ENCODE peak calls at places on chromosomes 12 and 14, in seven cellular contexts. One of them, this sample, is unnamed.
A peak's percentile ranks its signal among the peaks of the same experiment; 100 is the strongest.

GRCh38 chr12:98744692-98745091 is 99.6 kb downstream of the APAF1 start:
- DNase-seq in astrocyte of the spinal cord: no peak
- DNase-seq in GM12865: no peak
- DNase-seq in neural crest cell: no peak
- DNase-seq in progenitor cell of endocrine pancreas: no peak
- DNase-seq in A549: no peak
- DNase-seq in natural killer cell: no peak
- DNase-seq in this sample: no peak

GRCh38 chr14:53306267-53306721 is 153.2 kb upstream of the DDHD1 start:
- DNase-seq in astrocyte of the spinal cord: peak; percentile 70
- DNase-seq in GM12865: peak; percentile 67
- DNase-seq in neural crest cell: peak; percentile 51
- DNase-seq in progenitor cell of endocrine pancreas: peak; percentile 18
- DNase-seq in A549: peak; percentile 47
- DNase-seq in natural killer cell: no peak
- DNase-seq in this sample: peak; percentile 55

GRCh38 chr12:89160716-89161123 is 191.6 kb downstream of the DUSP6 start:
- DNase-seq in astrocyte of the spinal cord: peak; percentile 70
- DNase-seq in GM12865: no peak
- DNase-seq in neural crest cell: no peak
- DNase-seq in progenitor cell of endocrine pancreas: no peak
- DNase-seq in A549: no peak
- DNase-seq in natural killer cell: no peak
- DNase-seq in this sample: no peak

GRCh38 chr14:87489196-87489819 is 503.7 kb downstream of the GALC start:
- DNase-seq in astrocyte of the spinal cord: no peak
- DNase-seq in GM12865: no peak
- DNase-seq in neural crest cell: no peak
- DNase-seq in progenitor cell of endocrine pancreas: no peak
- DNase-seq in A549: no peak
- DNase-seq in natural killer cell: no peak
- DNase-seq in this sample: no peak

GRCh38 chr12:32755654-32756475 is at the start of gene YARS2:
- DNase-seq in astrocyte of the spinal cord: peak; percentile 98
- DNase-seq in GM12865: peak; percentile 99
- DNase-seq in neural crest cell: peak; percentile 83
- DNase-seq in progenitor cell of endocrine pancreas: peak; percentile 93
- DNase-seq in A549: peak; percentile 79
- DNase-seq in natural killer cell: peak; percentile 69
- DNase-seq in this sample: peak; percentile 87

GRCh38 chr12:68080577-68080976 is 79.0 kb downstream of the IFNG start:
- DNase-seq in astrocyte of the spinal cord: no peak
- DNase-seq in GM12865: peak; percentile 48
- DNase-seq in neural crest cell: no peak
- DNase-seq in progenitor cell of endocrine pancreas: no peak
- DNase-seq in A549: no peak
- DNase-seq in natural killer cell: peak; percentile 50
- DNase-seq in this sample: peak; percentile 8

GRCh38 chr14:30355431-30355913 is 203.5 kb upstream of the G2E3 start:
- DNase-seq in astrocyte of the spinal cord: no peak
- DNase-seq in GM12865: peak; percentile 81
- DNase-seq in neural crest cell: no peak
- DNase-seq in progenitor cell of endocrine pancreas: no peak
- DNase-seq in A549: no peak
- DNase-seq in natural killer cell: no peak
- DNase-seq in this sample: peak; percentile 23

GRCh38 chr12:88571543-88571942 is 8.7 kb downstream of the KITLG start:
- DNase-seq in astrocyte of the spinal cord: no peak
- DNase-seq in GM12865: no peak
- DNase-seq in neural crest cell: no peak
- DNase-seq in progenitor cell of endocrine pancreas: no peak
- DNase-seq in A549: no peak
- DNase-seq in natural killer cell: no peak
- DNase-seq in this sample: no peak

GRCh38 chr12:53061404-53062010 is 11.6 kb downstream of the TNS2 start:
- DNase-seq in astrocyte of the spinal cord: no peak
- DNase-seq in GM12865: no peak
- DNase-seq in neural crest cell: no peak
- DNase-seq in progenitor cell of endocrine pancreas: no peak
- DNase-seq in A549: peak; percentile 55
- DNase-seq in natural killer cell: no peak
- DNase-seq in this sample: no peak

GRCh38 chr14:100770046-100770445 is 43.4 kb downstream of the DLK1 start:
- DNase-seq in astrocyte of the spinal cord: no peak
- DNase-seq in GM12865: no peak
- DNase-seq in neural crest cell: no peak
- DNase-seq in progenitor cell of endocrine pancreas: no peak
- DNase-seq in A549: no peak
- DNase-seq in natural killer cell: no peak
- DNase-seq in this sample: no peak

GRCh38 chr14:60640859-60641721 is 8.2 kb downstream of the SIX1 start:
- DNase-seq in astrocyte of the spinal cord: no peak
- DNase-seq in GM12865: no peak
- DNase-seq in neural crest cell: no peak
- DNase-seq in progenitor cell of endocrine pancreas: no peak
- DNase-seq in A549: no peak
- DNase-seq in natural killer cell: no peak
- DNase-seq in this sample: peak; percentile 7

GRCh38 chr12:96985515-96986362 is 78.7 kb downstream of the NEDD1 start:
- DNase-seq in astrocyte of the spinal cord: no peak
- DNase-seq in GM12865: peak; percentile 36
- DNase-seq in neural crest cell: no peak
- DNase-seq in progenitor cell of endocrine pancreas: peak; percentile 47
- DNase-seq in A549: peak; percentile 19
- DNase-seq in natural killer cell: peak; percentile 33
- DNase-seq in this sample: peak; percentile 79
- TF ChIP-seq CTCF in astrocyte of the spinal cord: peak; percentile 69
- TF ChIP-seq CTCF in GM12865: peak; percentile 82
- TF ChIP-seq CTCF in neural crest cell: peak; percentile 87
- TF ChIP-seq CTCF in progenitor cell of endocrine pancreas: peak; percentile 96
- TF ChIP-seq CTCF in A549: peak; percentile 91
- TF ChIP-seq CTCF in natural killer cell: peak; percentile 81
- TF ChIP-seq CTCF in this sample: peak; percentile 99

GRCh38 chr12:122306407-122306806 is 40.1 kb upstream of the VPS33A start:
- DNase-seq in astrocyte of the spinal cord: no peak
- DNase-seq in GM12865: peak; percentile 11
- DNase-seq in neural crest cell: no peak
- DNase-seq in progenitor cell of endocrine pancreas: no peak
- DNase-seq in A549: no peak
- DNase-seq in natural killer cell: no peak
- DNase-seq in this sample: no peak
- TF ChIP-seq CTCF in astrocyte of the spinal cord: no peak
- TF ChIP-seq CTCF in GM12865: peak; percentile 3
- TF ChIP-seq CTCF in neural crest cell: peak; percentile 19
- TF ChIP-seq CTCF in progenitor cell of endocrine pancreas: peak; percentile 31
- TF ChIP-seq CTCF in A549: no peak
- TF ChIP-seq CTCF in natural killer cell: no peak
- TF ChIP-seq CTCF in this sample: peak; percentile 20

GRCh38 chr12:44694027-44694426 is 182.1 kb downstream of the NELL2 start:
- DNase-seq in astrocyte of the spinal cord: no peak
- DNase-seq in GM12865: no peak
- DNase-seq in neural crest cell: no peak
- DNase-seq in progenitor cell of endocrine pancreas: no peak
- DNase-seq in A549: no peak
- DNase-seq in natural killer cell: no peak
- DNase-seq in this sample: no peak

GRCh38 chr12:44689587-44689986 is 186.5 kb downstream of the NELL2 start:
- DNase-seq in astrocyte of the spinal cord: no peak
- DNase-seq in GM12865: no peak
- DNase-seq in neural crest cell: no peak
- DNase-seq in progenitor cell of endocrine pancreas: no peak
- DNase-seq in A549: no peak
- DNase-seq in natural killer cell: no peak
- DNase-seq in this sample: no peak
- TF ChIP-seq CTCF in astrocyte of the spinal cord: no peak
- TF ChIP-seq CTCF in GM12865: no peak
- TF ChIP-seq CTCF in neural crest cell: no peak
- TF ChIP-seq CTCF in progenitor cell of endocrine pancreas: no peak
- TF ChIP-seq CTCF in A549: no peak
- TF ChIP-seq CTCF in natural killer cell: no peak
- TF ChIP-seq CTCF in this sample: no peak

GRCh38 chr12:51941011-51941561 is 10.4 kb upstream of the ACVR1B start:
- DNase-seq in astrocyte of the spinal cord: peak; percentile 51
- DNase-seq in GM12865: no peak
- DNase-seq in neural crest cell: no peak
- DNase-seq in progenitor cell of endocrine pancreas: no peak
- DNase-seq in A549: no peak
- DNase-seq in natural killer cell: no peak
- DNase-seq in this sample: no peak

GRCh38 chr12:51944608-51945233 is 6.8 kb upstream of the ACVR1B start:
- DNase-seq in astrocyte of the spinal cord: no peak
- DNase-seq in GM12865: no peak
- DNase-seq in neural crest cell: no peak
- DNase-seq in progenitor cell of endocrine pancreas: no peak
- DNase-seq in A549: no peak
- DNase-seq in natural killer cell: no peak
- DNase-seq in this sample: no peak

GRCh38 chr12:51941669-51942455 is 9.6 kb upstream of the ACVR1B start:
- DNase-seq in astrocyte of the spinal cord: no peak
- DNase-seq in GM12865: no peak
- DNase-seq in neural crest cell: no peak
- DNase-seq in progenitor cell of endocrine pancreas: no peak
- DNase-seq in A549: no peak
- DNase-seq in natural killer cell: no peak
- DNase-seq in this sample: no peak

GRCh38 chr12:51943346-51943745 is 8.2 kb upstream of the ACVR1B start:
- DNase-seq in astrocyte of the spinal cord: no peak
- DNase-seq in GM12865: no peak
- DNase-seq in neural crest cell: no peak
- DNase-seq in progenitor cell of endocrine pancreas: no peak
- DNase-seq in A549: no peak
- DNase-seq in natural killer cell: no peak
- DNase-seq in this sample: no peak

GRCh38 chr12:51942501-51943000 is 8.9 kb upstream of the ACVR1B start:
- DNase-seq in astrocyte of the spinal cord: no peak
- DNase-seq in GM12865: no peak
- DNase-seq in neural crest cell: no peak
- DNase-seq in progenitor cell of endocrine pancreas: no peak
- DNase-seq in A549: no peak
- DNase-seq in natural killer cell: no peak
- DNase-seq in this sample: no peak
- TF ChIP-seq CTCF in astrocyte of the spinal cord: no peak
- TF ChIP-seq CTCF in GM12865: no peak
- TF ChIP-seq CTCF in neural crest cell: no peak
- TF ChIP-seq CTCF in progenitor cell of endocrine pancreas: no peak
- TF ChIP-seq CTCF in A549: no peak
- TF ChIP-seq CTCF in natural killer cell: no peak
- TF ChIP-seq CTCF in this sample: no peak

DNA sequence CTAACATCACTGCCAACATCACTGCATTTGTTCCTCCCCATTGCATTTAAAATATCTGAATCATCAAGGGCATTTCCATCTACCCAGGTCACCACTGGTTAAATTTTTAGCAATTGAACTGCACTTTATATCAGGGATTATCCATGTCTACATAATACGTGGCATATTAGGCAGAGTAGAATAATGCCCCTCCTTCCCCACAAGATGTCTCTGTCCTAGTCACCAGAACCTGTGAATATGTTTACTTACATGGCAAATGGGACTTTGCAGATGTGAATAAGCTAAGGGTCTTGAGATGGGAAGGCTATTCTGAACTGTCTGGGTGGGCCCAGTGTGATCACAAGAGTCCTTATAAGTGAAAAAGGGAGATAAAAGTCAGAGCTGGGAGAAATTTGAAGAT is 181.7 kb upstream of the ARID2 start:
- DNase-seq in astrocyte of the spinal cord: peak; percentile 9
- DNase-seq in GM12865: peak; percentile 31
- DNase-seq in neural crest cell: no peak
- DNase-seq in progenitor cell of endocrine pancreas: no peak
- DNase-seq in A549: no peak
- DNase-seq in natural killer cell: no peak
- DNase-seq in this sample: no peak
- TF ChIP-seq CTCF in astrocyte of the spinal cord: peak; percentile 8
- TF ChIP-seq CTCF in GM12865: peak; percentile 9
- TF ChIP-seq CTCF in neural crest cell: no peak
- TF ChIP-seq CTCF in progenitor cell of endocrine pancreas: no peak
- TF ChIP-seq CTCF in A549: no peak
- TF ChIP-seq CTCF in natural killer cell: no peak
- TF ChIP-seq CTCF in this sample: peak; percentile 17

GRCh38 chr14:63493246-63493645 is 49.9 kb downstream of the PPP2R5E start:
- DNase-seq in astrocyte of the spinal cord: no peak
- DNase-seq in GM12865: peak; percentile 15
- DNase-seq in neural crest cell: no peak
- DNase-seq in progenitor cell of endocrine pancreas: no peak
- DNase-seq in A549: no peak
- DNase-seq in natural killer cell: no peak
- DNase-seq in this sample: no peak
- TF ChIP-seq CTCF in astrocyte of the spinal cord: peak; percentile 19
- TF ChIP-seq CTCF in GM12865: no peak
- TF ChIP-seq CTCF in neural crest cell: no peak
- TF ChIP-seq CTCF in progenitor cell of endocrine pancreas: no peak
- TF ChIP-seq CTCF in A549: peak; percentile 26
- TF ChIP-seq CTCF in natural killer cell: no peak
- TF ChIP-seq CTCF in this sample: no peak

GRCh38 chr12:115870021-115870420 is 407.5 kb downstream of the MED13L start:
- DNase-seq in astrocyte of the spinal cord: no peak
- DNase-seq in GM12865: no peak
- DNase-seq in neural crest cell: no peak
- DNase-seq in progenitor cell of endocrine pancreas: no peak
- DNase-seq in A549: no peak
- DNase-seq in natural killer cell: no peak
- DNase-seq in this sample: no peak

GRCh38 chr12:115869604-115870003 is 407.9 kb downstream of the MED13L start:
- DNase-seq in astrocyte of the spinal cord: no peak
- DNase-seq in GM12865: no peak
- DNase-seq in neural crest cell: no peak
- DNase-seq in progenitor cell of endocrine pancreas: no peak
- DNase-seq in A549: no peak
- DNase-seq in natural killer cell: no peak
- DNase-seq in this sample: no peak

GRCh38 chr12:115868624-115869023 is 408.9 kb downstream of the MED13L start:
- DNase-seq in astrocyte of the spinal cord: no peak
- DNase-seq in GM12865: no peak
- DNase-seq in neural crest cell: no peak
- DNase-seq in progenitor cell of endocrine pancreas: no peak
- DNase-seq in A549: no peak
- DNase-seq in natural killer cell: no peak
- DNase-seq in this sample: no peak

GRCh38 chr12:115867854-115868253 is 409.6 kb downstream of the MED13L start:
- DNase-seq in astrocyte of the spinal cord: no peak
- DNase-seq in GM12865: no peak
- DNase-seq in neural crest cell: no peak
- DNase-seq in progenitor cell of endocrine pancreas: no peak
- DNase-seq in A549: no peak
- DNase-seq in natural killer cell: no peak
- DNase-seq in this sample: no peak

GRCh38 chr12:115866909-115867525 is 410.5 kb downstream of the MED13L start:
- DNase-seq in astrocyte of the spinal cord: no peak
- DNase-seq in GM12865: no peak
- DNase-seq in neural crest cell: no peak
- DNase-seq in progenitor cell of endocrine pancreas: no peak
- DNase-seq in A549: peak; percentile 55
- DNase-seq in natural killer cell: no peak
- DNase-seq in this sample: no peak
- TF ChIP-seq CTCF in astrocyte of the spinal cord: no peak
- TF ChIP-seq CTCF in GM12865: no peak
- TF ChIP-seq CTCF in neural crest cell: no peak
- TF ChIP-seq CTCF in progenitor cell of endocrine pancreas: peak; percentile 33
- TF ChIP-seq CTCF in A549: peak; percentile 50
- TF ChIP-seq CTCF in natural killer cell: no peak
- TF ChIP-seq CTCF in this sample: no peak